ENCODE peak calls at places on chromosome 19, in seven cellular contexts. One of them, this sample, is unnamed.

GRCh38 chr19:5002143-5002542 is 33.2 kb downstream of the KDM4B start:
- DNase-seq in NCI-H2171 treated with DMSO at 0.1 percent for 48 hours: no peak
- DNase-seq in activated naive CD8-positive, alpha-beta T cell treated with anti-CD3 and anti-CD28 coated beads, Interleukin-2, amount 10 ng/mL, durations not matched to agents 7 days and 5 days: no peak
- DNase-seq in neuronal stem cell: no peak
- DNase-seq in frontal cortex: no peak
- DNase-seq in HEK293T: no peak
- DNase-seq in B cell: no peak
- DNase-seq in this sample: no peak

GRCh38 chr19:18477042-18477760 is 39.3 kb upstream of the ISYNA1 start:
- DNase-seq in NCI-H2171 treated with DMSO at 0.1 percent for 48 hours: peak
- DNase-seq in activated naive CD8-positive, alpha-beta T cell treated with anti-CD3 and anti-CD28 coated beads, Interleukin-2, amount 10 ng/mL, durations not matched to agents 7 days and 5 days: no peak
- DNase-seq in B cell: no peak
- DNase-seq in frontal cortex: no peak
- DNase-seq in neuronal stem cell: no peak
- DNase-seq in HEK293T: no peak
- DNase-seq in this sample: no peak

GRCh38 chr19:12996542-12997094 is 1.3 kb downstream of the NFIX start:
- DNase-seq in frontal cortex: no peak
- DNase-seq in NCI-H2171 treated with DMSO at 0.1 percent for 48 hours: no peak
- DNase-seq in B cell: no peak
- DNase-seq in activated naive CD8-positive, alpha-beta T cell treated with anti-CD3 and anti-CD28 coated beads, Interleukin-2, amount 10 ng/mL, durations not matched to agents 7 days and 5 days: no peak
- DNase-seq in neuronal stem cell: no peak
- DNase-seq in HEK293T: no peak
- DNase-seq in this sample: peak

GRCh38 chr19:52991484-52991883 is 22.2 kb upstream of the ERVV-1 start:
- DNase-seq in frontal cortex: no peak
- DNase-seq in B cell: no peak
- DNase-seq in HEK293T: no peak
- DNase-seq in neuronal stem cell: no peak
- DNase-seq in NCI-H2171 treated with DMSO at 0.1 percent for 48 hours: no peak
- DNase-seq in activated naive CD8-positive, alpha-beta T cell treated with anti-CD3 and anti-CD28 coated beads, Interleukin-2, amount 10 ng/mL, durations not matched to agents 7 days and 5 days: no peak
- DNase-seq in this sample: no peak

GRCh38 chr19:7679017-7679720 is 1.5 kb upstream of the TRAPPC5 start:
- DNase-seq in HEK293T: no peak
- DNase-seq in neuronal stem cell: no peak
- DNase-seq in activated naive CD8-positive, alpha-beta T cell treated with anti-CD3 and anti-CD28 coated beads, Interleukin-2, amount 10 ng/mL, durations not matched to agents 7 days and 5 days: peak
- DNase-seq in frontal cortex: no peak
- DNase-seq in NCI-H2171 treated with DMSO at 0.1 percent for 48 hours: peak
- DNase-seq in B cell: peak
- DNase-seq in this sample: no peak

GRCh38 chr19:11420894-11421606 is 1.9 kb upstream of the RGL3 start:
- DNase-seq in neuronal stem cell: no peak
- DNase-seq in B cell: peak
- DNase-seq in NCI-H2171 treated with DMSO at 0.1 percent for 48 hours: no peak
- DNase-seq in frontal cortex: peak
- DNase-seq in HEK293T: no peak
- DNase-seq in activated naive CD8-positive, alpha-beta T cell treated with anti-CD3 and anti-CD28 coated beads, Interleukin-2, amount 10 ng/mL, durations not matched to agents 7 days and 5 days: no peak
- DNase-seq in this sample: peak

GRCh38 chr19:54620464-54620863 is 9.8 kb upstream of the LILRB1 start:
- DNase-seq in frontal cortex: no peak
- DNase-seq in B cell: no peak
- DNase-seq in NCI-H2171 treated with DMSO at 0.1 percent for 48 hours: no peak
- DNase-seq in activated naive CD8-positive, alpha-beta T cell treated with anti-CD3 and anti-CD28 coated beads, Interleukin-2, amount 10 ng/mL, durations not matched to agents 7 days and 5 days: no peak
- DNase-seq in HEK293T: no peak
- DNase-seq in neuronal stem cell: no peak
- DNase-seq in this sample: no peak

GRCh38 chr19:18364826-18365528 is 21.0 kb upstream of the GDF15 start:
- DNase-seq in HEK293T: peak
- DNase-seq in B cell: no peak
- DNase-seq in activated naive CD8-positive, alpha-beta T cell treated with anti-CD3 and anti-CD28 coated beads, Interleukin-2, amount 10 ng/mL, durations not matched to agents 7 days and 5 days: no peak
- DNase-seq in NCI-H2171 treated with DMSO at 0.1 percent for 48 hours: peak
- DNase-seq in frontal cortex: no peak
- DNase-seq in neuronal stem cell: no peak
- DNase-seq in this sample: peak

GRCh38 chr19:56538761-56539263 is at the start of gene ZFP28:
- DNase-seq in activated naive CD8-positive, alpha-beta T cell treated with anti-CD3 and anti-CD28 coated beads, Interleukin-2, amount 10 ng/mL, durations not matched to agents 7 days and 5 days: no peak
- DNase-seq in NCI-H2171 treated with DMSO at 0.1 percent for 48 hours: peak
- DNase-seq in B cell: no peak
- DNase-seq in frontal cortex: peak
- DNase-seq in HEK293T: peak
- DNase-seq in neuronal stem cell: no peak
- DNase-seq in this sample: peak

GRCh38 chr19:3931041-3931440 is 1.8 kb upstream of the NMRK2 start:
- DNase-seq in frontal cortex: no peak
- DNase-seq in activated naive CD8-positive, alpha-beta T cell treated with anti-CD3 and anti-CD28 coated beads, Interleukin-2, amount 10 ng/mL, durations not matched to agents 7 days and 5 days: no peak
- DNase-seq in NCI-H2171 treated with DMSO at 0.1 percent for 48 hours: no peak
- DNase-seq in neuronal stem cell: no peak
- DNase-seq in HEK293T: no peak
- DNase-seq in B cell: no peak
- DNase-seq in this sample: peak

GRCh38 chr19:3042545-3043267 is 13.6 kb upstream of the TLE2 start:
- DNase-seq in HEK293T: no peak
- DNase-seq in frontal cortex: no peak
- DNase-seq in NCI-H2171 treated with DMSO at 0.1 percent for 48 hours: peak
- DNase-seq in neuronal stem cell: no peak
- DNase-seq in activated naive CD8-positive, alpha-beta T cell treated with anti-CD3 and anti-CD28 coated beads, Interleukin-2, amount 10 ng/mL, durations not matched to agents 7 days and 5 days: no peak
- DNase-seq in B cell: no peak
- DNase-seq in this sample: no peak

GRCh38 chr19:46412034-46412982 is 1.1 kb downstream of the CCDC8 start:
- DNase-seq in neuronal stem cell: no peak
- DNase-seq in frontal cortex: no peak
- DNase-seq in activated naive CD8-positive, alpha-beta T cell treated with anti-CD3 and anti-CD28 coated beads, Interleukin-2, amount 10 ng/mL, durations not matched to agents 7 days and 5 days: no peak
- DNase-seq in NCI-H2171 treated with DMSO at 0.1 percent for 48 hours: peak
- DNase-seq in B cell: no peak
- DNase-seq in HEK293T: no peak
- DNase-seq in this sample: peak

GRCh38 chr19:30159636-30160035 is 212.5 kb upstream of the ZNF536 start:
- DNase-seq in activated naive CD8-positive, alpha-beta T cell treated with anti-CD3 and anti-CD28 coated beads, Interleukin-2, amount 10 ng/mL, durations not matched to agents 7 days and 5 days: no peak
- DNase-seq in frontal cortex: no peak
- DNase-seq in B cell: no peak
- DNase-seq in HEK293T: no peak
- DNase-seq in neuronal stem cell: no peak
- DNase-seq in NCI-H2171 treated with DMSO at 0.1 percent for 48 hours: no peak
- DNase-seq in this sample: no peak

GRCh38 chr19:46288896-46289588 is 7.8 kb upstream of the HIF3A start:
- DNase-seq in HEK293T: no peak
- DNase-seq in frontal cortex: no peak
- DNase-seq in NCI-H2171 treated with DMSO at 0.1 percent for 48 hours: no peak
- DNase-seq in activated naive CD8-positive, alpha-beta T cell treated with anti-CD3 and anti-CD28 coated beads, Interleukin-2, amount 10 ng/mL, durations not matched to agents 7 days and 5 days: no peak
- DNase-seq in B cell: no peak
- DNase-seq in neuronal stem cell: no peak
- DNase-seq in this sample: no peak

GRCh38 chr19:42529248-42529764 is 1.0 kb upstream of the CEACAM1 start:
- DNase-seq in activated naive CD8-positive, alpha-beta T cell treated with anti-CD3 and anti-CD28 coated beads, Interleukin-2, amount 10 ng/mL, durations not matched to agents 7 days and 5 days: peak
- DNase-seq in frontal cortex: peak
- DNase-seq in B cell: peak
- DNase-seq in neuronal stem cell: peak
- DNase-seq in NCI-H2171 treated with DMSO at 0.1 percent for 48 hours: no peak
- DNase-seq in HEK293T: peak
- DNase-seq in this sample: peak

GRCh38 chr19:33263325-33264023 is 37.8 kb upstream of the SLC7A10 start:
- DNase-seq in activated naive CD8-positive, alpha-beta T cell treated with anti-CD3 and anti-CD28 coated beads, Interleukin-2, amount 10 ng/mL, durations not matched to agents 7 days and 5 days: no peak
- DNase-seq in HEK293T: no peak
- DNase-seq in B cell: no peak
- DNase-seq in frontal cortex: no peak
- DNase-seq in NCI-H2171 treated with DMSO at 0.1 percent for 48 hours: no peak
- DNase-seq in neuronal stem cell: no peak
- DNase-seq in this sample: no peak

GRCh38 chr19:32287086-32287485 is 58.3 kb upstream of the ZNF507 start:
- DNase-seq in HEK293T: no peak
- DNase-seq in activated naive CD8-positive, alpha-beta T cell treated with anti-CD3 and anti-CD28 coated beads, Interleukin-2, amount 10 ng/mL, durations not matched to agents 7 days and 5 days: no peak
- DNase-seq in B cell: no peak
- DNase-seq in NCI-H2171 treated with DMSO at 0.1 percent for 48 hours: no peak
- DNase-seq in neuronal stem cell: no peak
- DNase-seq in frontal cortex: no peak
- DNase-seq in this sample: no peak

GRCh38 chr19:10808937-10809655 is 26.9 kb downstream of the TMED1 start:
- DNase-seq in HEK293T: no peak
- DNase-seq in B cell: no peak
- DNase-seq in frontal cortex: no peak
- DNase-seq in activated naive CD8-positive, alpha-beta T cell treated with anti-CD3 and anti-CD28 coated beads, Interleukin-2, amount 10 ng/mL, durations not matched to agents 7 days and 5 days: no peak
- DNase-seq in NCI-H2171 treated with DMSO at 0.1 percent for 48 hours: peak
- DNase-seq in neuronal stem cell: no peak
- DNase-seq in this sample: no peak

GRCh38 chr19:18496167-18496979 is 25.5 kb downstream of the ELL start:
- DNase-seq in B cell: no peak
- DNase-seq in neuronal stem cell: no peak
- DNase-seq in NCI-H2171 treated with DMSO at 0.1 percent for 48 hours: no peak
- DNase-seq in HEK293T: no peak
- DNase-seq in frontal cortex: no peak
- DNase-seq in activated naive CD8-positive, alpha-beta T cell treated with anti-CD3 and anti-CD28 coated beads, Interleukin-2, amount 10 ng/mL, durations not matched to agents 7 days and 5 days: no peak
- DNase-seq in this sample: peak